ENCODE peak calls at places on chromosomes 7 and 10, in five cellular contexts. X is stomach, N is prostate gland, V is sigmoid colon, T is HCT116. H is an unnamed sample.

GRCh38 chr7:25714013-25714412 is 438.0 kb upstream of the NFE2L3 start:
- DNase-seq in T (no peak), X (no peak), V (no peak), N (no peak), H (no peak)

GRCh38 chr10:24132741-24133140 is 76.2 kb upstream of the KIAA1217 start:
- DNase-seq in X (no peak), N (no peak), V (no peak), T (no peak), H (no peak)

GRCh38 chr10:69580435-69580834 is 7.2 kb upstream of the NEUROG3 start:
- DNase-seq in T (no peak), N (no peak), V (no peak), X (no peak), H (no peak)

GRCh38 chr7:6392712-6393666 is 54.8 kb downstream of the DAGLB start:
- DNase-seq in V (peak; percentile 85), T (peak; percentile 69), N (peak; percentile 49), X (peak; percentile 89), H (no peak)

GRCh38 chr10:122990278-122990677 is 10.1 kb downstream of the PSTK start:
- DNase-seq in V (no peak), T (no peak), X (no peak), N (no peak), H (no peak)

GRCh38 chr7:134705716-134706115 is 59.1 kb downstream of the BPGM start:
- DNase-seq in T (no peak), N (no peak), V (no peak), X (no peak), H (no peak)

GRCh38 chr10:68153473-68154210 is 44.4 kb downstream of the MYPN start:
- DNase-seq in N (no peak), T (peak; percentile 90), X (peak; percentile 32), V (no peak), H (no peak)

GRCh38 chr10:80273523-80274170 is 15.8 kb downstream of the MAT1A start:
- DNase-seq in X (peak; percentile 20), N (no peak), T (no peak), V (no peak), H (peak; percentile 72)

GRCh38 chr10:121583258-121583657 is 15.0 kb downstream of the FGFR2 start:
- DNase-seq in N (no peak), V (no peak), X (no peak), T (no peak), H (no peak)

GRCh38 chr10:46094931-46095755 is 49.1 kb upstream of the MSMB start:
- DNase-seq in X (no peak), T (no peak), N (no peak), V (no peak), H (peak; percentile 82)

GRCh38 chr7:80485721-80486120 is 26.1 kb downstream of the GNAT3 start:
- DNase-seq in X (no peak), T (no peak), N (no peak), V (no peak), H (no peak)

GRCh38 chr7:132307465-132307864 is 268.8 kb downstream of the PLXNA4 start:
- DNase-seq in N (no peak), T (no peak), V (no peak), X (no peak), H (no peak)

GRCh38 chr7:2968176-2968575 is 75.5 kb downstream of the CARD11 start:
- DNase-seq in T (no peak), N (no peak), V (peak; percentile 37), X (peak; percentile 14), H (peak; percentile 88)

GRCh38 chr10:129532838-129533237 is 65.8 kb downstream of the MGMT start:
- DNase-seq in V (no peak), T (no peak), N (no peak), X (no peak), H (no peak)

GRCh38 chr7:66296001-66296521 is 90.9 kb downstream of the TPST1 start:
- DNase-seq in V (no peak), T (no peak), N (no peak), X (no peak), H (no peak)

GRCh38 chr10:5071411-5072198 is 22.6 kb upstream of the AKR1C3 start:
- DNase-seq in X (peak; percentile 70), V (peak; percentile 91), T (no peak), N (peak; percentile 44), H (peak; percentile 96)

GRCh38 chr7:143318661-143319060 is 2.8 kb downstream of the CLCN1 start:
- DNase-seq in V (no peak), X (no peak), T (no peak), N (peak; percentile 67), H (no peak)

GRCh38 chr10:16919076-16919972 is 102.1 kb upstream of the RSU1 start:
- DNase-seq in N (no peak), V (no peak), X (no peak), T (no peak), H (no peak)

GRCh38 chr10:18196806-18197550 is 56.8 kb downstream of the CACNB2 start:
- DNase-seq in N (no peak), V (peak; percentile 81), T (no peak), X (no peak), H (no peak)

GRCh38 chr10:47111329-47111862 is 188.6 kb upstream of the GDF10 start:
- DNase-seq in V (no peak), T (no peak), X (no peak), N (no peak), H (peak; percentile 74)

GRCh38 chr7:94445696-94446194 is 51.0 kb downstream of the COL1A2 start:
- DNase-seq in X (no peak), N (no peak), V (no peak), T (no peak), H (no peak)

GRCh38 chr10:60646966-60647796 is 131.1 kb upstream of the CDK1 start:
- DNase-seq in T (peak; percentile 48), V (no peak), N (peak; percentile 46), X (no peak), H (no peak)

GRCh38 chr7:73667344-73668102 is at the start of gene VPS37D:
- DNase-seq in V (peak; percentile 94), T (peak; percentile 67), N (peak; percentile 87), X (peak; percentile 96), H (no peak)

GRCh38 chr10:94314913-94315545 is 47.7 kb downstream of the NOC3L start:
- DNase-seq in X (no peak), V (no peak), N (no peak), T (no peak), H (no peak)

GRCh38 chr7:1137517-1138167 is 22.4 kb downstream of the ZFAND2A start:
- DNase-seq in X (no peak), V (peak; percentile 68), T (no peak), N (no peak), H (no peak)

GRCh38 chr10:97490592-97490991 is 7.6 kb downstream of the MMS19 start:
- DNase-seq in T (no peak), V (no peak), N (no peak), X (no peak), H (no peak)

GRCh38 chr10:123175389-123176387 is 21.5 kb downstream of the BUB3 start:
- DNase-seq in X (no peak), N (no peak), T (no peak), V (peak; percentile 37), H (no peak)

GRCh38 chr7:135712182-135712782 is 15.7 kb downstream of the SLC13A4 start:
- DNase-seq in N (no peak), V (no peak), T (no peak), X (no peak), H (no peak)

GRCh38 chr7:27740449-27741086 is 606 bp downstream of the TAX1BP1 start:
- DNase-seq in N (peak; percentile 97), X (peak; percentile 97), V (peak; percentile 91), T (peak; percentile 88), H (peak; percentile 98)
- TF ChIP-seq POLR2A in N (peak; percentile 94), X (no peak), V (peak; percentile 52), T (no peak), H (peak; percentile 80)

GRCh38 chr7:11833431-11833830 is 1.4 kb upstream of the THSD7A start:
- DNase-seq in N (no peak), X (no peak), V (no peak), T (no peak), H (no peak)

GRCh38 chr7:11831383-11831726 is 643 bp downstream of the THSD7A start:
- DNase-seq in V (no peak), X (no peak), T (no peak), N (no peak), H (no peak)

GRCh38 chr7:11831727-11832495 is at the start of gene THSD7A:
- DNase-seq in N (no peak), X (peak; percentile 54), V (peak; percentile 66), T (no peak), H (no peak)

GRCh38 chr7:11830582-11831382 is 1.2 kb downstream of the THSD7A start:
- DNase-seq in T (no peak), N (no peak), X (no peak), V (no peak), H (no peak)

GRCh38 chr7:11835260-11835659 is 3.3 kb upstream of the THSD7A start:
- DNase-seq in N (no peak), X (no peak), V (no peak), T (no peak), H (no peak)
- TF ChIP-seq CTCF in N (peak; percentile 18), X (no peak), V (peak; percentile 10), T (peak; percentile 61), H (peak; percentile 26)

DNA sequence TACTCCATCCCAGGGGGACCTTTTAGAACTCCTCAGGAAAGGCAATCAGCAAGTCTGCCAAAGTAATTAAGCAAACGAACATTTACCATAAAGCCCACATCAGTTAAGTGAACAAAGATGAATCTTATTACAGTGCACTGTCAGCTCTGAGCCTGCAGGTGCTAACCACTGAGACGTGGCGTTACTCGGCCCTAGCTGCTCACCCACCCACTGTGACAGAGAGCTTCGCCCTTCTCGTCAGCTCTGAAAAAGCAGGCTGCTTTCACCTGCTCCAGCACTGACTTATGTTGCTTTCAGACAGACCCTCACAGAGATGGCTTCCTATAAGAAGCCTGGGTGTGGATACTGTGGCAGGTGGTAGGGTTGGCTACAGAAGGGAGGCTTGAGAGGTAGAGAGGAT is 57.7 kb upstream of the KCNIP2 start:
- DNase-seq in N (no peak), T (no peak), V (no peak), X (no peak), H (no peak)
- TF ChIP-seq POLR2A in N (no peak), T (no peak), V (no peak), X (no peak), H (no peak)

DNA sequence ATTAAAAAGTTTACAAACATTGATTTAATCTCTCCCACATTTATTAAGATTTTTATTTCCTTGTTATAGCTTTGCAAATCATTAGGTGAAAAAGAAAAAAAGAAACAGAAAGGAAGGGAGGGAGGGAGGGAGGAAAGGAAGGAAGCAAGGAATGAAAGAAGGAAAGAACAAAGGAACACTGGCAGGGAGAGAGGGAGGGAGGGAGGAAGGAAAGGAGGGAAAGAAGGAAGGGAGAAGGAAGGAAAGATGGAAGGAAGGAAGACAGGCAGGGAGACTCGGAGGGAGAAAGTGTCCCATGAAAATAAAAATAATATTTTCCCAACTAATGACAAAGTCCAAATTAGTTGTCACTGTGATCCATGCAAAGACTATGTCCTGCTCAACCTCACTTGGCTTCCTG is 6.3 kb upstream of the ITGA8 start:
- DNase-seq in X (no peak), T (no peak), V (no peak), N (no peak), H (no peak)
- TF ChIP-seq CTCF in X (no peak), T (no peak), V (no peak), N (no peak), H (no peak)